ENCODE peak calls at places on chromosome 3, in four cellular contexts. One of them, this sample, is unnamed.

GRCh38 chr3:46626039-46626438 is 13.7 kb downstream of the FAM240A start:
- DNase-seq in HCT116: no peak
- DNase-seq in activated CD8-positive, alpha-beta memory T cell treated with anti-CD3 and anti-CD28 coated beads for 48 hours: no peak
- DNase-seq in neural crest cell: no peak
- DNase-seq in this sample: no peak

GRCh38 chr3:110344897-110345767 is 726.5 kb upstream of the NECTIN3 start:
- DNase-seq in neural crest cell: no peak
- DNase-seq in activated CD8-positive, alpha-beta memory T cell treated with anti-CD3 and anti-CD28 coated beads for 48 hours: no peak
- DNase-seq in HCT116: no peak
- DNase-seq in this sample: no peak

GRCh38 chr3:183247190-183247589 is 5.9 kb upstream of the B3GNT5 start:
- DNase-seq in HCT116: no peak
- DNase-seq in neural crest cell: no peak
- DNase-seq in activated CD8-positive, alpha-beta memory T cell treated with anti-CD3 and anti-CD28 coated beads for 48 hours: no peak
- DNase-seq in this sample: no peak

GRCh38 chr3:177679568-177680441 is 482.5 kb upstream of the TBL1XR1 start:
- DNase-seq in neural crest cell: no peak
- DNase-seq in activated CD8-positive, alpha-beta memory T cell treated with anti-CD3 and anti-CD28 coated beads for 48 hours: no peak
- DNase-seq in HCT116: no peak
- DNase-seq in this sample: no peak

GRCh38 chr3:71172951-71173350 is 410.6 kb downstream of the FOXP1 start:
- DNase-seq in neural crest cell: no peak
- DNase-seq in HCT116: no peak
- DNase-seq in activated CD8-positive, alpha-beta memory T cell treated with anti-CD3 and anti-CD28 coated beads for 48 hours: no peak
- DNase-seq in this sample: no peak

GRCh38 chr3:44995142-44995770 is 19.2 kb downstream of the EXOSC7 start:
- DNase-seq in neural crest cell: no peak
- DNase-seq in HCT116: no peak
- DNase-seq in activated CD8-positive, alpha-beta memory T cell treated with anti-CD3 and anti-CD28 coated beads for 48 hours: no peak
- DNase-seq in this sample: no peak

GRCh38 chr3:183233986-183234385 is 19.1 kb upstream of the B3GNT5 start:
- DNase-seq in HCT116: no peak
- DNase-seq in neural crest cell: no peak
- DNase-seq in activated CD8-positive, alpha-beta memory T cell treated with anti-CD3 and anti-CD28 coated beads for 48 hours: no peak
- DNase-seq in this sample: no peak

GRCh38 chr3:81476652-81477051 is 284.8 kb downstream of the GBE1 start:
- DNase-seq in activated CD8-positive, alpha-beta memory T cell treated with anti-CD3 and anti-CD28 coated beads for 48 hours: no peak
- DNase-seq in neural crest cell: no peak
- DNase-seq in HCT116: no peak
- DNase-seq in this sample: no peak

GRCh38 chr3:123120546-123120945 is 53.7 kb downstream of the PDIA5 start:
- DNase-seq in HCT116: no peak
- DNase-seq in activated CD8-positive, alpha-beta memory T cell treated with anti-CD3 and anti-CD28 coated beads for 48 hours: no peak
- DNase-seq in neural crest cell: no peak
- DNase-seq in this sample: no peak

GRCh38 chr3:59101091-59101738 is 51.4 kb upstream of the CFAP20DC start:
- DNase-seq in HCT116: no peak
- DNase-seq in neural crest cell: no peak
- DNase-seq in activated CD8-positive, alpha-beta memory T cell treated with anti-CD3 and anti-CD28 coated beads for 48 hours: no peak
- DNase-seq in this sample: no peak

GRCh38 chr3:69669070-69669469 is 70.2 kb upstream of the MITF start:
- DNase-seq in HCT116: no peak
- DNase-seq in activated CD8-positive, alpha-beta memory T cell treated with anti-CD3 and anti-CD28 coated beads for 48 hours: no peak
- DNase-seq in neural crest cell: no peak
- DNase-seq in this sample: no peak

GRCh38 chr3:59998040-59998439 is 948.2 kb upstream of the CFAP20DC start:
- DNase-seq in HCT116: no peak
- DNase-seq in activated CD8-positive, alpha-beta memory T cell treated with anti-CD3 and anti-CD28 coated beads for 48 hours: no peak
- DNase-seq in neural crest cell: no peak
- DNase-seq in this sample: no peak

This sample was measured in neuronal stem cell.